ENCODE peak calls at places on chromosome 18, in four cellular contexts. E is GM12878, A is K562, V is HepG2. K is an unnamed sample.

GRCh38 chr18:75141734-75142133 is 67.2 kb downstream of the PTGR3 start:
- DNase-seq in A (no peak), V (no peak), E (no peak), K (no peak)

GRCh38 chr18:25518716-25519053 is 166.7 kb upstream of the ZNF521 start:
- DNase-seq in A (no peak), E (peak), V (no peak), K (no peak)

GRCh38 chr18:69559604-69560003 is 158.9 kb downstream of the DOK6 start:
- DNase-seq in A (no peak), V (no peak), E (no peak), K (no peak)

GRCh38 chr18:56035546-56035945 is 447.6 kb upstream of the TCF4 start:
- DNase-seq in V (no peak), E (no peak), A (no peak), K (no peak)

GRCh38 chr18:6776193-6776592 is 46.7 kb downstream of the ARHGAP28 start:
- DNase-seq in A (no peak), V (no peak), E (no peak), K (no peak)

GRCh38 chr18:79786781-79787526 is 10.8 kb upstream of the KCNG2 start:
- DNase-seq in E (no peak), V (no peak), A (no peak), K (no peak)

GRCh38 chr18:59675346-59675745 is 21.9 kb downstream of the CCBE1 start:
- DNase-seq in V (no peak), A (no peak), E (no peak), K (no peak)

GRCh38 chr18:42228581-42228980 is 273.5 kb downstream of the PIK3C3 start:
- DNase-seq in E (no peak), A (no peak), V (no peak), K (no peak)

GRCh38 chr18:12307251-12307736 is 747 bp upstream of the TUBB6 start:
- DNase-seq in E (no peak), A (no peak), V (no peak), K (no peak)

GRCh38 chr18:74468547-74469014 is 11.5 kb upstream of the DIPK1C start:
- DNase-seq in V (no peak), A (no peak), E (no peak), K (no peak)

GRCh38 chr18:57437433-57437781 is 2.2 kb downstream of the ONECUT2 start:
- DNase-seq in A (no peak), V (peak), E (no peak), K (no peak)

GRCh38 chr18:55185391-55185790 is 226.1 kb upstream of the CCDC68 start:
- DNase-seq in A (no peak), E (no peak), V (no peak), K (no peak)

GRCh38 chr18:5779922-5780321 is 115.4 kb downstream of the TMEM200C start:
- DNase-seq in V (no peak), E (no peak), A (no peak), K (no peak)

GRCh38 chr18:2104620-2105462 is 466.5 kb downstream of the METTL4 start:
- DNase-seq in A (peak), E (no peak), V (peak), K (peak)

GRCh38 chr18:62131305-62131909 is 55.4 kb downstream of the PIGN start:
- DNase-seq in A (peak), V (peak), E (peak), K (peak)

GRCh38 chr18:25289040-25289631 is 62.8 kb downstream of the ZNF521 start:
- DNase-seq in V (no peak), E (no peak), A (no peak), K (peak)

GRCh38 chr18:6576706-6577375 is 152.7 kb upstream of the ARHGAP28 start:
- DNase-seq in A (no peak), E (no peak), V (no peak), K (no peak)

GRCh38 chr18:23900979-23901378 is 113.6 kb upstream of the TTC39C start:
- DNase-seq in E (no peak), A (no peak), V (no peak), K (no peak)
- TF ChIP-seq FOXK2 in E (no peak), A (no peak), V (no peak), K (no peak)

DNA sequence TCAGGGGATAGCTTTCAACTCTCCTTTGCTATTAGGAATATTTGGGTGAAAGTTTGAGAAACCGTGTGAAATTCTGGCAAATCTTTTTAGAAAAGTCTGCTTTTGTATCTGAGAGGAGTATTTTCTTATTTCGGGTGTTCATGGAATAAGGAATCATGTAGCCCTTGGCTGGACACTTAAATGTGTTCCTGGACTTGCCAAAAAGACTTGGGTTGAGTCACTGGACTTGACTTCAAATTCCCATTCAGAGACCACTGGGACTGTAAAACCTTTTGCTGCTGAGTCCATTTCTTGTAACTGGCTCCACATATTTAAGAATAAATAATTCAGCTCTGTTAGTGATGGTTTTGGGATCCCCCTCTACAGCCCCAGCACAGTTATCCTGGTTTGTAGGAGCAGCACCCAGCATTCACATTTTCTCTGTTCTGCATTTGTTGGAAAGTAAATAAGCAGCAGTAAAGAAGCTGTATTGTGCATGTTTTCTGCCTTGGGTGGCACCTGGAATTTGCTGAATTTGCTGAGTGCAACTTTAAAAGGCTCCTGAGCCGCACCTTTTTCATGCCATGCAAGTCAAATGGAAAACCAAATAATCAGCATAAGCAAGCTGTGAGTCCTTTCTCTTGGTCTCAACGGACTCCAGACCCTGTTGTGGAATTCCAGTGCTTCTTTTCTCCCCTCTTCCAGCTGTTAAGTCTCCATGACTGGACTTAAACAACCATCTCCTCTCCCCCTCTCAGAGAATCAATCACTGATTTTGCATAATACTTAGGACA is 5.5 kb upstream of the CETN1 start:
- DNase-seq in E (no peak), V (no peak), A (no peak), K (no peak)
- TF ChIP-seq FOXK2 in E (no peak), V (no peak), A (no peak), K (no peak)

DNA sequence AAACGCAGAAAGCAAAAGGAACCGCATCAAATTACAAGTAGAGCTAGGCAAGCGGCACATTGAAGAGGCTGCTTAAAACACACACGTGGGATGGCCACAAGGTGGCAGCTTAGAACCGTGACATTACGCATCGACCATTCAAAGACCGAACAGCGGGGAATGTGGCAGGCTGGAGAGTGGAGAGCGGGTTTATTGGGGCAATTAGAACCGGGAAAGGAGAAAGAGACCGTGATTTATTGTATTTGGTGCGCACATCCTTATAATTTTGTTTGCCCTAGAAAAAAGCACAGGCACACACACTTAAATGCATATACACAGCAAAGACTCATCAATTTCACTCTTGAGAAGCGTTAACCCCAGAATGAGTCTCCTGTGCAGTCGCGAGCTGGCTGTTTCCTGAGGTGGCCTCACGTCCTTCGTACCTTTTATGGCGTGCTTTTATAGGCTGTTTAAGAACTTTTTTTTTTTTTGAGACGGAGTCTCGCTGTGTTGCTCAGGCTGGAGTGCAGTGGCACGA is 31.7 kb upstream of the MEP1B start:
- DNase-seq in V (peak), E (peak), A (peak), K (peak)
- TF ChIP-seq FOXK2 in V (no peak), E (no peak), A (no peak), K (no peak)

DNA sequence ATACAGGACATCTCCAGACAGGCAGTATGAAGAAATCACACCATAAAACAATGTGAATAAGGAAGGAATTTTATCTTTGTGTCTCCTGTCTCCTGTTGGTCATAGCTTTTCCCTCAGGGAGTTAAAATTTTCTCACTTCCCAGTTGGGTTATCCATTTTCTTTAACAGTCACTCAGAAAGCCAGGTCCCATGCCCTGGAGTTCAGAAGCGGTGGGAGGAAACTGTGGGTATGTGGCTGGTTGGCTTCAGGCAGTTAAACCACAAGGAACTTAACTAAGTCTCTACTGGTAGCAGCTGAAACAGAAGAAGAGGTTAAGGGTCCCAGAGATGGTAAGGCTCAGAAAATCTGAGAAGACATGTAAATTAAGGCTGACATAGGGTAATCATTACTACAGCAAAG is 6.5 kb upstream of the SMAD2 start:
- DNase-seq in V (no peak), E (no peak), A (no peak), K (no peak)
- TF ChIP-seq FOXK2 in V (no peak), E (no peak), A (no peak), K (no peak)

DNA sequence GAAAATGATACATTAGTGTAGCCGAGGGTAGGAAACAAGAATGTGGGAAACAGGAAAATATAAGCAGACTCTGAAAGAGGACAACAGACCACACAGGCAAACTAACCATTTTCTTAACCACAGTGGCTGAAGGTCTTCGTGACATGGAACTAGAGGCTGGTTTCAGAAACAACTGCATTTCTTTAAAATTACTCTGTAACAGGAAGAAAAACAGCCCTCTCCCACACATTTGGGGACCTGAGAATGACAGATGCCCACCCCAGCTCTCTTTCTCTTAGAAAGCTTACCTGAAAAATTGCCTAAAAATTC is 13.8 kb upstream of the SLC25A52 start:
- DNase-seq in V (no peak), E (peak), A (no peak), K (no peak)
- TF ChIP-seq FOXK2 in V (no peak), E (no peak), A (no peak), K (no peak)

GRCh38 chr18:46623541-46623940 is 33.5 kb downstream of the LOXHD1 start:
- DNase-seq in E (no peak), A (no peak), V (no peak), K (no peak)
- TF ChIP-seq FOXK2 in E (no peak), A (no peak), V (no peak), K (no peak)

DNA sequence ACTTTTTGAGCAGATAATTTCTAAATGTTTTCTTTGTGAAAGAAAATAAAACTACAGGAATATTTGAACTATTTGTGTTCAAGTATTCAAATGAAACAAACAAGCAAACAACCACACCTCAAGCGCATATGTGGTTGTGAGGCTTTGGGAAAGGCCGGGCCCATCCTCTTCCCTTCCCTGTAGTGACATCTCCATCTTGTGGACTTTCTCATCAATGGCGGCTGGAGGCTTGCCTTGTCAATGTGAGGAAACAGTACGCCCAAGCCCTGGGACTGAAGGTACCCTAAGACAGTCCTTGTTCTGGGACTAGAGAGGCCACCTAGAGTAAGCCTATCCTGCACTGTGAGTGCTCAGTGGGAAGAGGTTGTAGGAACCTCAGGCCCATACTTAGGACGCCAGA is 166.8 kb downstream of the TPGS2 start:
- DNase-seq in A (no peak), E (no peak), V (no peak), K (no peak)
- TF ChIP-seq FOXK2 in A (no peak), E (no peak), V (no peak), K (no peak)

DNA sequence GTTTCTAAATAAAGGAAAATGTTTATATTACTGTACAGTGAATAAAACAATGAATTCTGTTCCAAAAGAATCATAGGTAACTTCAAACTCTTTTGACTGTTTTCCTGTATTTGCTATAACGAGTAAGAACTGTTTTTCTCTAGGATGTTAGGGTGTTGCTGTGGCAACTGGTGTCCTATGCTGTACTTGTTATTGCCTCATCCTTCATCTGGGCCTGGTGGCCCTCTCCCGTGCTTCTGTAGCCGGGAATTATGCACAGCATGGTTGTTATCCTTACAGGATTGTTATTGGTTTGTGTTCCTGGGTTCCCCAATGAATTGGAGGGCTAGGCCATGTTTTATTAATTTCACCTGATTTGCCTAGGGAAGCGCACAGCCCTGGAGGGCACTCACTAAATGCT is 279.2 kb downstream of the PTPRM start:
- DNase-seq in E (no peak), A (no peak), V (no peak), K (no peak)
- TF ChIP-seq FOXK2 in E (no peak), A (no peak), V (no peak), K (no peak)

K was measured in HEK293T.